ENCODE peak calls at places on chromosomes 4 and X, in four cellular contexts. One of them, this sample, is unnamed.

GRCh38 chr4:176266026-176266425 is 3.0 kb downstream of the ASB5 start:
- DNase-seq in mesendoderm: no peak
- DNase-seq in mesenchymal stem cell: no peak
- DNase-seq in IMR-90: no peak
- DNase-seq in this sample: no peak

GRCh38 chr4:141275834-141276233 is 55.1 kb downstream of the ZNF330 start:
- DNase-seq in mesendoderm: peak
- DNase-seq in IMR-90: peak
- DNase-seq in mesenchymal stem cell: peak
- DNase-seq in this sample: no peak

GRCh38 chrX:30643313-30643821 is 9.9 kb upstream of the GK start:
- DNase-seq in IMR-90: peak
- DNase-seq in mesenchymal stem cell: peak
- DNase-seq in mesendoderm: no peak
- DNase-seq in this sample: no peak

GRCh38 chr4:139593091-139593564 is 37.1 kb upstream of the SETD7 start:
- DNase-seq in IMR-90: peak
- DNase-seq in mesendoderm: peak
- DNase-seq in mesenchymal stem cell: peak
- DNase-seq in this sample: no peak

GRCh38 chrX:53287493-53288138 is 6.2 kb upstream of the IQSEC2 start:
- DNase-seq in mesendoderm: no peak
- DNase-seq in IMR-90: peak
- DNase-seq in mesenchymal stem cell: peak
- DNase-seq in this sample: no peak

GRCh38 chr4:143353797-143354196 is 17.1 kb downstream of the GAB1 start:
- DNase-seq in IMR-90: no peak
- DNase-seq in mesendoderm: no peak
- DNase-seq in mesenchymal stem cell: no peak
- DNase-seq in this sample: no peak

GRCh38 chrX:74420194-74421035 is 878 bp upstream of the SLC16A2 start:
- DNase-seq in mesendoderm: peak
- DNase-seq in mesenchymal stem cell: peak
- DNase-seq in IMR-90: peak
- DNase-seq in this sample: peak

GRCh38 chr4:107258359-107258758 is 222.2 kb upstream of the DKK2 start:
- DNase-seq in mesendoderm: no peak
- DNase-seq in IMR-90: peak
- DNase-seq in mesenchymal stem cell: no peak
- DNase-seq in this sample: no peak

GRCh38 chr4:148376151-148376550 is 66.1 kb downstream of the NR3C2 start:
- DNase-seq in IMR-90: peak
- DNase-seq in mesenchymal stem cell: no peak
- DNase-seq in mesendoderm: no peak
- DNase-seq in this sample: no peak

GRCh38 chr4:83340692-83341343 is 6.2 kb upstream of the HPSE start:
- DNase-seq in IMR-90: no peak
- DNase-seq in mesendoderm: no peak
- DNase-seq in mesenchymal stem cell: no peak
- DNase-seq in this sample: no peak

GRCh38 chr4:123102897-123103489 is 180.6 kb upstream of the NUDT6 start:
- DNase-seq in mesendoderm: peak
- DNase-seq in IMR-90: peak
- DNase-seq in mesenchymal stem cell: peak
- DNase-seq in this sample: no peak

GRCh38 chr4:155336242-155336641 is 40.5 kb downstream of the MAP9 start:
- DNase-seq in IMR-90: no peak
- DNase-seq in mesenchymal stem cell: no peak
- DNase-seq in mesendoderm: no peak
- DNase-seq in this sample: no peak

GRCh38 chr4:153112071-153112460 is 92.2 kb upstream of the TRIM2 start:
- DNase-seq in IMR-90: no peak
- DNase-seq in mesenchymal stem cell: no peak
- DNase-seq in mesendoderm: no peak
- DNase-seq in this sample: no peak

GRCh38 chrX:71911023-71911730 is 532 bp downstream of the NHSL2 start:
- DNase-seq in mesenchymal stem cell: peak
- DNase-seq in IMR-90: no peak
- DNase-seq in mesendoderm: peak
- DNase-seq in this sample: no peak

GRCh38 chr4:73705056-73705432 is 35.3 kb upstream of the CXCL8 start:
- DNase-seq in mesenchymal stem cell: peak
- DNase-seq in mesendoderm: peak
- DNase-seq in IMR-90: peak
- DNase-seq in this sample: no peak

GRCh38 chrX:24026403-24026801 is 584 bp downstream of the KLHL15 start:
- DNase-seq in mesendoderm: peak
- DNase-seq in mesenchymal stem cell: peak
- DNase-seq in IMR-90: no peak
- DNase-seq in this sample: no peak

GRCh38 chrX:44061940-44062339 is 88.8 kb upstream of the NDP start:
- DNase-seq in mesenchymal stem cell: peak
- DNase-seq in IMR-90: no peak
- DNase-seq in mesendoderm: no peak
- DNase-seq in this sample: no peak

GRCh38 chrX:9848718-9849481 is 62.7 kb downstream of the SHROOM2 start:
- DNase-seq in IMR-90: no peak
- DNase-seq in mesendoderm: no peak
- DNase-seq in mesenchymal stem cell: no peak
- DNase-seq in this sample: no peak

GRCh38 chr4:57191523-57192034 is 81.4 kb upstream of the IGFBP7 start:
- DNase-seq in IMR-90: no peak
- DNase-seq in mesenchymal stem cell: peak
- DNase-seq in mesendoderm: peak
- DNase-seq in this sample: peak

GRCh38 chr4:66943117-66943516 is 602.2 kb downstream of the CENPC start:
- DNase-seq in mesendoderm: no peak
- DNase-seq in IMR-90: no peak
- DNase-seq in mesenchymal stem cell: no peak
- DNase-seq in this sample: no peak

GRCh38 chr4:17085416-17085815 is 187.0 kb upstream of the LDB2 start:
- DNase-seq in mesendoderm: no peak
- DNase-seq in mesenchymal stem cell: no peak
- DNase-seq in IMR-90: no peak
- DNase-seq in this sample: no peak

GRCh38 chrX:13898084-13898483 is 81.2 kb upstream of the GPM6B start:
- DNase-seq in mesenchymal stem cell: peak
- DNase-seq in mesendoderm: peak
- DNase-seq in IMR-90: peak
- DNase-seq in this sample: no peak

GRCh38 chr4:138579146-138579545 is 337.0 kb upstream of the SLC7A11 start:
- DNase-seq in IMR-90: no peak
- DNase-seq in mesenchymal stem cell: no peak
- DNase-seq in mesendoderm: no peak
- DNase-seq in this sample: no peak

GRCh38 chr4:149973181-149973580 is 105.1 kb upstream of the DCLK2 start:
- DNase-seq in mesendoderm: no peak
- DNase-seq in mesenchymal stem cell: no peak
- DNase-seq in IMR-90: no peak
- DNase-seq in this sample: no peak

GRCh38 chr4:3250438-3250955 is 1.5 kb downstream of the MSANTD1 start:
- DNase-seq in IMR-90: no peak
- DNase-seq in mesenchymal stem cell: no peak
- DNase-seq in mesendoderm: peak
- DNase-seq in this sample: no peak

GRCh38 chr4:24588216-24588954 is 4.0 kb upstream of the DHX15 start:
- DNase-seq in mesenchymal stem cell: no peak
- DNase-seq in IMR-90: no peak
- DNase-seq in mesendoderm: no peak
- DNase-seq in this sample: no peak

GRCh38 chr4:24578364-24578763 is 6.0 kb downstream of the DHX15 start:
- DNase-seq in mesenchymal stem cell: no peak
- DNase-seq in IMR-90: no peak
- DNase-seq in mesendoderm: no peak
- DNase-seq in this sample: no peak

GRCh38 chr4:24582235-24582863 is 2.0 kb downstream of the DHX15 start:
- DNase-seq in mesendoderm: peak
- DNase-seq in IMR-90: no peak
- DNase-seq in mesenchymal stem cell: no peak
- DNase-seq in this sample: no peak

GRCh38 chr4:24584175-24584850 is at the start of gene DHX15:
- DNase-seq in mesendoderm: peak
- DNase-seq in IMR-90: peak
- DNase-seq in mesenchymal stem cell: peak
- DNase-seq in this sample: peak

GRCh38 chr4:24583451-24584174 is 741 bp downstream of the DHX15 start:
- DNase-seq in mesendoderm: peak
- DNase-seq in IMR-90: peak
- DNase-seq in mesenchymal stem cell: peak
- DNase-seq in this sample: peak
- H3K4ac ChIP-seq in mesendoderm: peak
- H3K4ac ChIP-seq in IMR-90: peak
- H3K4ac ChIP-seq in mesenchymal stem cell: peak
- H3K4ac ChIP-seq in this sample: peak

GRCh38 chr4:15864771-15865566 is 73.6 kb downstream of the FGFBP1 start:
- DNase-seq in mesenchymal stem cell: no peak
- DNase-seq in IMR-90: no peak
- DNase-seq in mesendoderm: no peak
- DNase-seq in this sample: no peak
- H3K4ac ChIP-seq in mesenchymal stem cell: no peak
- H3K4ac ChIP-seq in IMR-90: no peak
- H3K4ac ChIP-seq in mesendoderm: no peak
- H3K4ac ChIP-seq in this sample: no peak

GRCh38 chr4:8422786-8423185 is 17.7 kb downstream of the ACOX3 start:
- DNase-seq in IMR-90: no peak
- DNase-seq in mesenchymal stem cell: no peak
- DNase-seq in mesendoderm: no peak
- DNase-seq in this sample: no peak

GRCh38 chr4:8431553-8431952 is 9.0 kb downstream of the ACOX3 start:
- DNase-seq in mesenchymal stem cell: no peak
- DNase-seq in mesendoderm: no peak
- DNase-seq in IMR-90: no peak
- DNase-seq in this sample: no peak

GRCh38 chr4:8427761-8428287 is 12.7 kb downstream of the ACOX3 start:
- DNase-seq in mesenchymal stem cell: peak
- DNase-seq in mesendoderm: peak
- DNase-seq in IMR-90: peak
- DNase-seq in this sample: no peak

GRCh38 chr4:8428288-8429097 is 12.0 kb downstream of the ACOX3 start:
- DNase-seq in IMR-90: peak
- DNase-seq in mesenchymal stem cell: peak
- DNase-seq in mesendoderm: peak
- DNase-seq in this sample: peak

DNA sequence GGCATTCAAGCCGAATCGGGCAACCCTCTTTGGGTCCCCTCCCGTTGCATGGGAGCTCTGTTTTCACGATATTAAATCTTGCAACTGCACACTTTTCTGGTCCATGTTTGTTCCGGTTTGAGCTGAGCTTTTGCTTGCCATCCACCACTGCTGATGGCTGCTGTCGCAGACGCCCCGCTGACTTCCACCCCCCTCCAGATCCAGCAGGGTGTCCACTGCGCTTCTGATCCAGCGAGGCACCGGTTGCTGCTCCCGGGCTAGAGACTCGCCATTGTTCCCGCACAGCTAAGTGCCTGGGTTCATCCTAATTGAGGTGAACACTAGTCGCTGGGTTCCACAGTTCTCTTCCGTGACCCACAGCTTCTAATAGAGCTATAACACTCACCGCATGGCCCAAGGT is 13.3 kb downstream of the ACOX3 start:
- DNase-seq in mesenchymal stem cell: no peak
- DNase-seq in mesendoderm: no peak
- DNase-seq in IMR-90: no peak
- DNase-seq in this sample: no peak
- H3K4ac ChIP-seq in mesenchymal stem cell: no peak
- H3K4ac ChIP-seq in mesendoderm: no peak
- H3K4ac ChIP-seq in IMR-90: peak
- H3K4ac ChIP-seq in this sample: no peak

DNA sequence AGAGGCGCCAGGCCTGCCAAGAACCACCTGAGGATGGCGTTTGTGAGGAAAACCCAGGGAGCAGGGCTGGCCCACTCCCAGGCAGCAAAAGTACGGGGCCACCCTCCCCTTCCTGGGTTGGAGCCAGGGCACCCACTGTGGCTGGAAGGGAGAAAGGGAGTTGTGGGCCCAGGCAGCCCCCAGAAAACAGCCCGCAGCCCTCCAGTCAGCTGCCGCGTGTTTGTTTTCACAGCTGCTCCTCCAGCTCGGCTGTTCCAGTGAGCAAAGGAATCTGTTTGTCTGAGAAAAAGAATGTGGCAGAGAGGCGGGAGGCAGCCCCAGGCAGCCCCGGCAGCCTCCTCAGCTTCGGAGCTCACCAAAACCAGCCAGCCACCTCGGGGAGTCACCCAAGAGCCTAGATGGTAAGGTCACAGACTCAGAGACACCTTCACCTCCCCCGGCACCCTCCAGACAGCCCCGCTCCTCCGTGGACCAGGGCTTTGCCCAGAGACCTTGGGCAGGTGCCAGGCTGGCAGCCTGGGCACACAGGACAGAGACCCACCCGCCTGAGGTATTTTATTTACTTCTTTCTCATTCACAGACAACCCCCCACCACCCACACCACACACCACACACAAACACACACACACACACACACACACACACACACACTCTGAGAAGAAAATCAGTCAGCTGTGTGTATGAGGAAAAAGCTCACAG is 338.1 kb downstream of the BCOR start:
- DNase-seq in IMR-90: peak
- DNase-seq in mesenchymal stem cell: peak
- DNase-seq in mesendoderm: no peak
- DNase-seq in this sample: no peak
- H3K4ac ChIP-seq in IMR-90: peak
- H3K4ac ChIP-seq in mesenchymal stem cell: peak
- H3K4ac ChIP-seq in mesendoderm: peak
- H3K4ac ChIP-seq in this sample: no peak

DNA sequence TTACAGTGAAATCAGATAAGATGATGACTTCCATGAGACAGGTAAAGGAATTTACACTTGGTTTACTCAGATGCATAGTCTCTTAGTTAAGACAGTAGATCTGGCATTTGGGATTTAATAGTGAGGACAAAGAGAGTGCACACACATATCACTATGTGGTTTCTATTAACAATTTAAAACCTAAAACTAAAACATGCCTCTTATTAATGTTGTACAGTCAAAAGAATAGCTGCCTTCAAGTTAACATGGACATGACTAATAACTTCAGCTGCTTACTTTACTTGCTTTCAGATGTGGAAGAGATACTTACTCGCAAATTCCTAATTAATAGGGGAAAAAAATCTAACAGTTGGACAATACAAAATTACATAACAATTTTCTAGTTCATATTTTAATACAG is 27.1 kb downstream of the GALNT7 start:
- DNase-seq in IMR-90: no peak
- DNase-seq in mesendoderm: no peak
- DNase-seq in mesenchymal stem cell: no peak
- DNase-seq in this sample: no peak
- H3K4ac ChIP-seq in IMR-90: no peak
- H3K4ac ChIP-seq in mesendoderm: no peak
- H3K4ac ChIP-seq in mesenchymal stem cell: no peak
- H3K4ac ChIP-seq in this sample: no peak

GRCh38 chr4:76950846-76951321 is 1.3 kb downstream of the SEPTIN11 start:
- DNase-seq in mesenchymal stem cell: peak
- DNase-seq in mesendoderm: peak
- DNase-seq in IMR-90: peak
- DNase-seq in this sample: no peak
- H3K4ac ChIP-seq in mesenchymal stem cell: peak
- H3K4ac ChIP-seq in mesendoderm: peak
- H3K4ac ChIP-seq in IMR-90: peak
- H3K4ac ChIP-seq in this sample: no peak